ENCODE peak calls at places on chromosome 18, in five cellular contexts. K is mesendoderm, P is fibroblast of lung, I is neuronal stem cell, V is IMR-90. R is an unnamed sample.

GRCh38 chr18:34322365-34323289 is 97.9 kb upstream of the NOL4 start:
- DNase-seq in P (peak; percentile 66), V (peak; percentile 57), I (peak; percentile 71), K (peak; percentile 67), R (peak; percentile 46)

GRCh38 chr18:28079883-28080282 is 97.0 kb downstream of the CDH2 start:
- DNase-seq in P (no peak), K (peak; percentile 63), V (no peak), I (no peak), R (no peak)

GRCh38 chr18:37253424-37254255 is 312.0 kb downstream of the CELF4 start:
- DNase-seq in I (peak; percentile 67), P (no peak), V (no peak), K (peak; percentile 70), R (no peak)

GRCh38 chr18:44943201-44943881 is 262.7 kb downstream of the SETBP1 start:
- DNase-seq in V (no peak), P (peak; percentile 95), I (no peak), K (peak; percentile 91), R (peak; percentile 93)

GRCh38 chr18:23779696-23780303 is 90.5 kb downstream of the LAMA3 start:
- DNase-seq in P (peak; percentile 60), K (peak; percentile 68), V (peak; percentile 28), I (no peak), R (peak; percentile 44)

GRCh38 chr18:39966275-39966674 is 1988.8 kb upstream of the PIK3C3 start:
- DNase-seq in V (no peak), I (no peak), P (no peak), K (peak; percentile 62), R (no peak)

GRCh38 chr18:29874519-29875098 is 1167.9 kb downstream of the DSC3 start:
- DNase-seq in I (peak; percentile 20), P (peak; percentile 39), V (peak; percentile 20), K (peak; percentile 79), R (peak; percentile 16)

GRCh38 chr18:61581578-61582204 is 248.5 kb downstream of the CDH20 start:
- DNase-seq in P (peak; percentile 50), I (peak; percentile 79), K (peak; percentile 88), V (peak; percentile 47), R (peak; percentile 23)

GRCh38 chr18:35588995-35589394 is 7.5 kb downstream of the GALNT1 start:
- DNase-seq in K (peak; percentile 86), P (no peak), V (no peak), I (no peak), R (no peak)

GRCh38 chr18:26429535-26429934 is 118.8 kb downstream of the KCTD1 start:
- DNase-seq in P (peak; percentile 85), I (no peak), K (peak; percentile 48), V (peak; percentile 88), R (peak; percentile 80)

GRCh38 chr18:60471652-60472051 is 99.1 kb upstream of the MC4R start:
- DNase-seq in I (no peak), V (no peak), P (peak; percentile 89), K (no peak), R (peak; percentile 85)

GRCh38 chr18:52433797-52434196 is 93.8 kb downstream of the DCC start:
- DNase-seq in V (no peak), K (no peak), I (no peak), P (no peak), R (no peak)

GRCh38 chr18:48819781-48820482 is 130.8 kb downstream of the SMAD7 start:
- DNase-seq in V (no peak), P (no peak), K (no peak), I (no peak), R (no peak)

GRCh38 chr18:70920840-70921374 is 632.1 kb downstream of the SOCS6 start:
- DNase-seq in P (no peak), V (no peak), I (no peak), K (peak; percentile 39), R (no peak)

GRCh38 chr18:76452357-76452756 is 42.7 kb downstream of the ZNF516 start:
- DNase-seq in I (no peak), P (peak; percentile 75), V (peak; percentile 67), K (peak; percentile 26), R (peak; percentile 66)

GRCh38 chr18:31225668-31226067 is 63.0 kb upstream of the DSC1 start:
- DNase-seq in K (peak; percentile 98), I (peak; percentile 65), V (peak; percentile 55), P (peak; percentile 97), R (peak; percentile 96)

GRCh38 chr18:41389936-41390667 is 564.9 kb upstream of the PIK3C3 start:
- DNase-seq in K (no peak), P (no peak), V (no peak), I (no peak), R (no peak)
- H3K4me2 ChIP-seq in K (no peak overlapping the region), P (no peak overlapping the region), V (no peak overlapping the region), I (no peak overlapping the region), R (no peak overlapping the region)

GRCh38 chr18:22739789-22740188 is 193.3 kb upstream of the RBBP8 start:
- DNase-seq in K (no peak), V (no peak), P (no peak), I (no peak), R (no peak)
- H3K9ac ChIP-seq in K (no peak overlapping the region), V (no peak overlapping the region), P (no peak overlapping the region), I (no peak overlapping the region), R (no peak overlapping the region)

DNA sequence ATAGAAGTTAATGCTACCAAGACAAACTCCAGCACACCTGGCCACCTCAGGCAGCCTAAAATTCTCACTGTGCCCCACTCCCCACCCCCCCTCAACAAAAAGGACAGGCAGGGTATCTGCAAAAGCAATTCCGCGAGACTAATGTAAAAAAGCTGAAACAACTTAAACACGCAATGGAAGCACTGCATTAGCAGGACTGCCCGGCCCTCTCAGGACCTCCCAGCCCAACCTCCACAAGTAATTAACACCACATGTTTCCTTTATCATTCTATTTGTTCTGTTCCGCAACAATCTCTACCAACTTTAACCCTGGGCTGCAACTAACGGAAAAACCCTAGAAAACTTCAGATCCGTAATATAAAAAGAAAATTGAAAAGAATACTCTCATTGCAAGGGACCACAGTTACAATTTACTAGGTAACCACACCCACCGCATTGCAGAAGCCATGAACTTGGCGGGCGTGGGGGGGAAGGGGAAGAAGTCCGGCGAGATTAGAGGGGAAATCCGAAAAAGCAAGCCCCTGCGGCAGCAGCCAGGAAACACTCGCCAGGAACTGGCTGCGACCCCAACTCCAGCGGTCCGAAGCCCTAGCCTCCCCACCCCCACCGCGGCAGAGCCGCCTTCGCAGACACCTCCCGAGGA is 1.3 kb downstream of the EPB41L3 start:
- DNase-seq in K (peak; percentile 73), P (peak; percentile 34), V (peak; percentile 26), I (no peak), R (no peak)
- H3K4me3 ChIP-seq in K (peak overlapping the region; percentile 73), P (peak overlapping the region; percentile 53), V (peak overlapping the region; percentile 98), I (peak overlapping the region; percentile 92), R (peak overlapping the region; percentile 81)

GRCh38 chr18:58901143-58901542 is 36.5 kb downstream of the ZNF532 start:
- DNase-seq in V (no peak), K (no peak), I (no peak), P (no peak), R (no peak)
- H3K4me2 ChIP-seq in V (no peak overlapping the region), K (no peak overlapping the region), I (no peak overlapping the region), P (no peak overlapping the region), R (no peak overlapping the region)

GRCh38 chr18:3481696-3482210 is 31.8 kb downstream of the TGIF1 start:
- DNase-seq in P (no peak), K (peak; percentile 75), I (no peak), V (peak; percentile 38), R (no peak)
- H3K9ac ChIP-seq in P (no peak overlapping the region), K (no peak overlapping the region), I (no peak overlapping the region), V (no peak overlapping the region), R (no peak overlapping the region)

GRCh38 chr18:58992301-58993231 is 127.9 kb downstream of the ZNF532 start:
- DNase-seq in K (no peak), I (no peak), P (no peak), V (no peak), R (no peak)

GRCh38 chr18:58993260-58993659 is 128.6 kb downstream of the ZNF532 start:
- DNase-seq in V (peak; percentile 90), I (no peak), K (no peak), P (peak; percentile 93), R (peak; percentile 93)

GRCh38 chr18:58989184-58989759 is 124.6 kb downstream of the ZNF532 start:
- DNase-seq in V (no peak), I (no peak), K (no peak), P (no peak), R (no peak)

GRCh38 chr18:58990720-58991119 is 126.0 kb downstream of the ZNF532 start:
- DNase-seq in K (no peak), V (no peak), P (no peak), I (no peak), R (no peak)

GRCh38 chr18:58991127-58991798 is 126.6 kb downstream of the ZNF532 start:
- DNase-seq in K (no peak), V (peak; percentile 43), I (no peak), P (peak; percentile 68), R (peak; percentile 61)
- H3K4me3 ChIP-seq in K (no peak overlapping the region), V (no peak overlapping the region), I (no peak overlapping the region), P (no peak overlapping the region), R (no peak overlapping the region)

GRCh38 chr18:25250610-25250859 is 101.4 kb downstream of the ZNF521 start:
- DNase-seq in I (no peak), K (no peak), V (no peak), P (no peak), R (no peak)
- H3K4me2 ChIP-seq in I (no peak overlapping the region), K (no peak overlapping the region), V (no peak overlapping the region), P (peak overlapping the region; percentile 28), R (no peak overlapping the region)

GRCh38 chr18:458016-458415 is 42.5 kb downstream of the COLEC12 start:
- DNase-seq in V (no peak), I (no peak), P (no peak), K (no peak), R (no peak)
- H3K9ac ChIP-seq in V (peak overlapping the region; percentile 35), I (no peak overlapping the region), P (no peak overlapping the region), K (no peak overlapping the region), R (no peak overlapping the region)

DNA sequence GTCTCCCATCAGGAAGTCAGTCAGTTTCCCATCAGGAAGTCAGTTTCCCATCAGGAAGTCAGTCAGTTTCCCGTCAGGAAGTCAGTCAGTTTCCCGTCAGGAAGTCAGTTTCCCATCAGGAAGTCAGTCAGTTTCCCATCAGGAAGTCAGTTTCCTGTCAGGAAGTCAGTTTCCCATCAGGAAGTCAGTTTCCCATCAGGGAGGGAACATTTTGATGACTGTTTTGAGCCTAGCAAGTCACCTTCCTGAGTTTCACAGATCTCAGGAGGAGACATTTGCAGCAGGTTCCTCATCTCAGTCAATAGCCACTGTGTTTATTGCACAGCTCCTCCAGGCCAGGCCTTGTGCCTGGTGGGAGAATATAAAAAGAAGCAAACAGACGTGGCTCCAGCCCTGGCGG is 31.9 kb downstream of the DIPK1C start:
- DNase-seq in P (no peak), V (no peak), K (no peak), I (no peak), R (no peak)
- H3K4me3 ChIP-seq in P (no peak overlapping the region), V (no peak overlapping the region), K (no peak overlapping the region), I (no peak overlapping the region), R (no peak overlapping the region)

DNA sequence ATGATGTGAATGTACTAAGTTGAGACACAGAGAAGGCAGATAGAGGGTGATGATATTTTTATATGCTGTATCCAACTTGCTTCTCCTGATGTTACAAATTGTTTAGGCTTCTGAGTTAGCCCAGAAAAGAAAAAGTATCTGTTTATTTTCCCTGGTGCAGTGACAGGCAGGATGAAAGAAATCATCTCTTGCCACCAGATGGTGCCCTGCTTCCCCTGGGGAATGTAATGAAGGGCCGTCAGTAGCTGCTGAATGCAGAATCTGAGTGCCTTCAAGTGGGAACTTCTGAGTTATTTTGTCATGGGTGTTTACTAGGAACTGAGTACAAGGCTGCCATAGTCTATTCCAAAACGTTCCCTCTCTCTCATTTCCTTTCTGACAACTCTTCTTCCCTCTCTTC is 525.6 kb downstream of the MBD2 start:
- DNase-seq in P (peak; percentile 22), V (no peak), I (peak; percentile 21), K (peak; percentile 68), R (peak; percentile 5)
- H3K4me2 ChIP-seq in P (no peak overlapping the region), V (no peak overlapping the region), I (no peak overlapping the region), K (no peak overlapping the region), R (no peak overlapping the region)

R was measured in astrocyte.